ENCODE peak calls at places on chromosomes 6 and 20, in nine cellular contexts. Q, Y, M, H, P, T, L, E and W are unnamed samples.

GRCh38 chr6:77561768-77562314 is 91.0 kb upstream of the MEI4 start:
- DNase-seq in T (no peak), E (no peak), H (no peak), Q (no peak), M (no peak), L (no peak), P (peak; percentile 85), Y (no peak), W (peak; percentile 13)

GRCh38 chr6:104227502-104227901 is 632.2 kb downstream of the HACE1 start:
- DNase-seq in L (no peak), T (no peak), Q (no peak), E (no peak), P (peak; percentile 10), H (no peak), M (no peak), Y (no peak), W (no peak)

GRCh38 chr20:1298166-1298565 is 30.8 kb downstream of the SDCBP2 start:
- DNase-seq in T (no peak), M (no peak), H (no peak), E (no peak), Q (no peak), P (no peak), L (no peak), Y (no peak), W (no peak)

GRCh38 chr6:156791261-156791850 is 14.2 kb downstream of the ARID1B start:
- DNase-seq in L (peak; percentile 92), Y (peak; percentile 35), P (peak; percentile 100), H (no peak), T (peak; percentile 64), M (no peak), Q (no peak), E (peak; percentile 48), W (peak; percentile 85)

GRCh38 chr6:27809939-27810767 is 102.0 kb downstream of the OR2B2 start:
- DNase-seq in Y (peak; percentile 79), Q (peak; percentile 44), E (peak; percentile 76), H (peak; percentile 48), T (peak; percentile 81), P (peak; percentile 98), L (peak; percentile 97), M (peak; percentile 54), W (peak; percentile 98)

GRCh38 chr6:143634486-143634885 is 43.3 kb upstream of the PHACTR2 start:
- DNase-seq in H (no peak), Q (no peak), Y (no peak), M (no peak), P (peak; percentile 48), T (no peak), E (no peak), L (no peak), W (no peak)

GRCh38 chr20:35517125-35517524 is 12.3 kb downstream of the C20orf173 start:
- DNase-seq in L (no peak), H (no peak), Q (no peak), M (peak; percentile 25), T (no peak), P (peak; percentile 3), Y (no peak), E (no peak), W (no peak)

GRCh38 chr6:161048636-161049035 is 57.1 kb downstream of the MAP3K4 start:
- DNase-seq in Q (no peak), T (no peak), Y (no peak), P (no peak), H (no peak), M (no peak), E (no peak), L (no peak), W (no peak)

GRCh38 chr6:140572129-140572528 is 1197.7 kb upstream of the CITED2 start:
- DNase-seq in Y (no peak), M (no peak), L (no peak), P (no peak), H (no peak), Q (no peak), T (no peak), E (no peak), W (no peak)

GRCh38 chr6:150741633-150742200 is 123.8 kb upstream of the MTHFD1L start:
- DNase-seq in L (peak; percentile 49), M (no peak), H (no peak), Q (no peak), P (no peak), E (peak; percentile 39), Y (peak; percentile 8), T (peak; percentile 12), W (no peak)

GRCh38 chr20:64073476-64074183 is 5.7 kb downstream of the RGS19 start:
- DNase-seq in L (no peak), Q (no peak), T (no peak), P (no peak), H (no peak), M (no peak), Y (no peak), E (no peak), W (no peak)

GRCh38 chr20:45088247-45088646 is 12.7 kb downstream of the KCNS1 start:
- DNase-seq in Y (no peak), M (no peak), P (no peak), T (no peak), Q (peak; percentile 23), E (no peak), H (no peak), L (no peak), W (no peak)

GRCh38 chr6:48016027-48016755 is 94.8 kb downstream of the PTCHD4 start:
- DNase-seq in M (no peak), Y (no peak), T (no peak), E (no peak), H (no peak), P (no peak), Q (no peak), L (no peak), W (no peak)